ENCODE peak calls at places on chromosome 4, in five cellular contexts. J is OCI-LY7, R is AG04449, W is breast epithelium, O is upper lobe of right lung. V is an unnamed sample.

GRCh38 chr4:31662951-31663350 is 942.8 kb downstream of the PCDH7 start:
- DNase-seq in R (no peak), J (no peak), O (no peak), W (no peak), V (no peak)

GRCh38 chr4:8228319-8229250 is 29.5 kb downstream of the SH3TC1 start:
- DNase-seq in W (peak), R (peak), J (peak), O (peak), V (peak)

GRCh38 chr4:113971706-113972360 is 7.6 kb downstream of the ARSJ start:
- DNase-seq in R (no peak), O (no peak), J (no peak), W (no peak), V (peak)

GRCh38 chr4:99690990-99691389 is 33.4 kb upstream of the C4orf54 start:
- DNase-seq in W (no peak), O (no peak), R (no peak), J (no peak), V (no peak)

GRCh38 chr4:79390890-79391289 is 17.1 kb downstream of the GK2 start:
- DNase-seq in J (no peak), O (no peak), W (no peak), R (no peak), V (no peak)

GRCh38 chr4:100898844-100899243 is 381.0 kb upstream of the EMCN start:
- DNase-seq in O (no peak), J (no peak), W (no peak), R (no peak), V (no peak)

GRCh38 chr4:119646347-119647071 is 17.9 kb upstream of the PDE5A start:
- DNase-seq in R (no peak), O (no peak), J (no peak), W (peak), V (no peak)

GRCh38 chr4:924107-925096 is 7.7 kb downstream of the GAK start:
- DNase-seq in W (no peak), J (peak), O (peak), R (no peak), V (no peak)

GRCh38 chr4:26071688-26072087 is 157.7 kb downstream of the SMIM20 start:
- DNase-seq in R (no peak), W (no peak), O (no peak), J (no peak), V (no peak)

GRCh38 chr4:15489551-15489950 is 19.9 kb downstream of the CC2D2A start:
- DNase-seq in O (no peak), R (no peak), J (no peak), W (no peak), V (no peak)

GRCh38 chr4:7614350-7614949 is 179.7 kb upstream of the PSAPL1 start:
- DNase-seq in W (no peak), R (no peak), J (no peak), O (no peak), V (no peak)

GRCh38 chr4:38664704-38665401 is 854 bp downstream of the KLF3 start:
- DNase-seq in W (peak), O (peak), J (no peak), R (no peak), V (no peak)

GRCh38 chr4:49000806-49001205 is 14.7 kb downstream of the CWH43 start:
- DNase-seq in O (no peak), W (no peak), J (no peak), R (no peak), V (no peak)

GRCh38 chr4:133320576-133321170 is 171.6 kb downstream of the PCDH10 start:
- DNase-seq in O (no peak), R (no peak), W (no peak), J (peak), V (no peak)

GRCh38 chr4:73870778-73871177 is 1.6 kb downstream of the CXCL1 start:
- DNase-seq in O (no peak), R (no peak), W (no peak), J (no peak), V (no peak)

GRCh38 chr4:159150838-159151390 is 48.0 kb downstream of the RAPGEF2 start:
- DNase-seq in W (no peak), R (no peak), O (no peak), J (no peak), V (no peak)

GRCh38 chr4:40251366-40251765 is 54.5 kb downstream of the RHOH start:
- DNase-seq in J (no peak), W (no peak), O (no peak), R (no peak), V (no peak)

GRCh38 chr4:95674451-95675095 is 125.8 kb upstream of the UNC5C start:
- DNase-seq in O (no peak), W (no peak), J (no peak), R (no peak), V (no peak)

GRCh38 chr4:113080050-113080449 is 30.6 kb downstream of the ANK2 start:
- DNase-seq in O (no peak), J (no peak), W (no peak), R (no peak), V (no peak)

GRCh38 chr4:5812506-5813229 is 80.2 kb downstream of the CRMP1 start:
- DNase-seq in J (peak), W (no peak), R (peak), O (no peak), V (peak)

GRCh38 chr4:60981534-60981933 is 218.6 kb upstream of the ADGRL3 start:
- DNase-seq in O (no peak), J (no peak), W (no peak), R (no peak), V (no peak)

GRCh38 chr4:47835489-47835888 is 2.4 kb downstream of the CORIN start:
- DNase-seq in O (no peak), W (no peak), R (no peak), J (no peak), V (no peak)

GRCh38 chr4:52657630-52658501 is 1.2 kb downstream of the USP46 start:
- DNase-seq in J (peak), R (no peak), O (no peak), W (no peak), V (peak)

GRCh38 chr4:84673475-84674230 is 90.7 kb downstream of the CDS1 start:
- DNase-seq in O (no peak), R (peak), J (no peak), W (no peak), V (peak)

GRCh38 chr4:28879178-28879577 is 1841.0 kb upstream of the PCDH7 start:
- DNase-seq in O (no peak), W (no peak), J (no peak), R (no peak), V (no peak)

GRCh38 chr4:26298198-26298950 is 22.4 kb upstream of the RBPJ start:
- DNase-seq in R (no peak), J (no peak), W (no peak), O (no peak), V (peak)

GRCh38 chr4:153759407-153760226 is at the start of gene RNF175:
- DNase-seq in O (no peak), W (no peak), J (no peak), R (no peak), V (no peak)

GRCh38 chr4:75637176-75637575 is 6.8 kb upstream of the CDKL2 start:
- DNase-seq in R (peak), W (no peak), O (no peak), J (no peak), V (no peak)

GRCh38 chr4:126939401-126939800 is 693.4 kb upstream of the INTU start:
- DNase-seq in O (no peak), J (no peak), R (peak), W (no peak), V (no peak)

GRCh38 chr4:48906283-48907173 is at the start of gene OCIAD2:
- DNase-seq in W (peak), J (peak), O (peak), R (no peak), V (no peak)

GRCh38 chr4:161704040-161704439 is 459.8 kb downstream of the FSTL5 start:
- DNase-seq in J (no peak), R (no peak), W (no peak), O (no peak), V (no peak)

GRCh38 chr4:161696957-161697356 is 466.8 kb downstream of the FSTL5 start:
- DNase-seq in W (no peak), O (no peak), R (no peak), J (no peak), V (no peak)

GRCh38 chr4:161704653-161705052 is 459.1 kb downstream of the FSTL5 start:
- DNase-seq in O (no peak), W (no peak), J (no peak), R (no peak), V (no peak)

DNA sequence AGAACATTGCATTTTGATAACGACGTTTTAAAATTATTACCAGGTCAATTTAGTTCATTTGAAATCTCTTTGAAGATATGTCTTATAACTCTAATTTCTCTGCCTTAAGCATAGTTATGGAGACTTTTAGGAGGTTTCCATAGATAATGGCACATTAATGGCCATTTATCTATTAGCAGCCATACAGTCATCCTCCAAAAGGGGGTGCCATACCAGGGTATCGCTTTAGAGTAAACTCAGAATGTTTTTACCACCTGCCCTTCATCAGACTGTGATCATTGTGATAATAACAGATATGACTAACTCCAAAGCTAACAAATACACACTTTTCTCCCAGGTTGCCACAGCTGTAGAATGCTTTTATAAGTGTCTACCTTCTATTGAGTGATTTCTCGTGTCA is 461.5 kb downstream of the FSTL5 start:
- DNase-seq in O (no peak), J (no peak), R (no peak), W (no peak), V (no peak)
- TF ChIP-seq CTCF in O (no peak), J (peak), R (no peak), W (no peak), V (no peak)

GRCh38 chr4:88653371-88653946 is 44.2 kb downstream of the NAP1L5 start:
- DNase-seq in W (no peak), R (no peak), O (no peak), J (no peak), V (no peak)
- TF ChIP-seq CTCF in W (no peak), R (no peak), O (no peak), J (no peak), V (no peak)

GRCh38 chr4:67776746-67777145 is 22.6 kb upstream of the GNRHR start:
- DNase-seq in W (no peak), O (no peak), R (no peak), J (no peak), V (no peak)
- TF ChIP-seq CTCF in W (no peak), O (no peak), R (no peak), J (no peak), V (no peak)

GRCh38 chr4:76784237-76784636 is 113.7 kb downstream of the SOWAHB start:
- DNase-seq in W (no peak), O (no peak), J (no peak), R (no peak), V (no peak)
- TF ChIP-seq CTCF in W (no peak), O (no peak), J (peak), R (no peak), V (peak)

GRCh38 chr4:185304944-185305690 is 90.6 kb downstream of the LRP2BP start:
- DNase-seq in O (peak), W (no peak), J (peak), R (no peak), V (no peak)
- TF ChIP-seq CTCF in O (peak), W (no peak), J (peak), R (peak), V (peak)

GRCh38 chr4:2534904-2535385 is 1.5 kb upstream of the FAM193A start:
- DNase-seq in J (no peak), W (no peak), R (no peak), O (no peak), V (no peak)

GRCh38 chr4:2536193-2537010 is at the start of gene FAM193A:
- DNase-seq in O (peak), R (peak), W (peak), J (peak), V (peak)

GRCh38 chr4:2537011-2537830 is 774 bp downstream of the FAM193A start:
- DNase-seq in O (peak), W (peak), R (no peak), J (peak), V (no peak)

DNA sequence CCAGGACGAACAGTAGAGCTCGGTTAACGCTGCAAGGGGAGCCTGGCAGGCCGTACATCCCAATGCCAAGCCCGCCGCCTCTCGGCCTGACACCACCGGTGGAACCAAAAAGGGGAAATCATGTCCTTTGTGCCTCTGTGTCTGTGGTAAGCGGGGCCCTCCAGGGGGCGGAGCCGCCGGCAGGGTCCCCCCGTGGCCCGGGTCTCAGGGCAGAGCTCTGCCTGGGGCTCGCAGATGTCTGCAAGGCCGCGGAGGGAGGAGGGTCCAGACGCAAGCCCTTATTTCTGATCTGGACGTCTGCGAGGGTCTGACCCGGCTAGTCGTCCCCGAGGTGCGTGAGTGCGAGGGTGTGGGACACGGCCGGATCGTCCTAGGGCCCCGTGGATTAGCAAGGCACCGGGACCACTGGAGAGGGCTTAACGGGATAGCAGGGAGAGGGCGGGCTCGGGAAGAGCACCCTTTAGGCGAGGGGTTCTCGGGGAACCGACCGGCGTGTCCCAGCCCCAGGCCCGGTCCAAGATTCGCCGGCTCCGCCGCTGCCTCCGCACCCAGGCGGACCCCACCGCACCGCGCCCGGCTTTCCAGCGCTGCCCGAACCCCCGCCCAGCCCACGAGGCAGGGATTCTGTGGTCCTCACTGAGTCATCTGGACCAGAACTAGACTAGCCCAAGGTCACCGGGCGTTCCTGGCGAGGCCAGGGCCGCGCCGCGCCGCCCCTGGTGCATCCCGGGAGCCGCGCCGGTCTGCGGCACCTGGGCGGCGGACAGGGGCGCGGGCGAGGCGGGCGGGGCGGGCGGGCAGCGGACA is 858 bp upstream of the FAM193A start:
- DNase-seq in O (peak), W (peak), J (peak), R (no peak), V (no peak)
- TF ChIP-seq CTCF in O (peak), W (no peak), J (peak), R (no peak), V (no peak)

GRCh38 chr4:150248181-150248580 is 169.9 kb downstream of the DCLK2 start:
- DNase-seq in J (no peak), R (no peak), W (no peak), O (no peak), V (no peak)
- TF ChIP-seq CTCF in J (no peak), R (no peak), W (no peak), O (no peak), V (no peak)

V was measured in AG09319.